ENCODE peak calls at places on chromosome 18, in nine cellular contexts. Z, G, C, U, H, Q, O, M and F are unnamed samples.

GRCh38 chr18:74351354-74351753 is 35.7 kb downstream of the C18orf63 start:
- DNase-seq in Z (no peak), G (no peak), C (no peak), U (no peak), H (peak), Q (no peak), O (no peak), M (no peak), F (no peak)

GRCh38 chr18:48675330-48675761 is 136.5 kb downstream of the CTIF start:
- DNase-seq in Z (peak), G (peak), C (peak), U (peak), H (peak), Q (peak), O (peak), M (peak), F (peak)

GRCh38 chr18:48733854-48734253 is 195.0 kb downstream of the CTIF start:
- DNase-seq in Z (no peak), G (no peak), C (no peak), U (peak), H (no peak), Q (no peak), O (no peak), M (no peak), F (no peak)

GRCh38 chr18:63788447-63789096 is 13.4 kb downstream of the SERPINB7 start:
- DNase-seq in Z (no peak), G (peak), C (no peak), U (no peak), H (peak), Q (no peak), O (no peak), M (no peak), F (no peak)

GRCh38 chr18:48296581-48296980 is 112.6 kb downstream of the ZBTB7C start:
- DNase-seq in Z (no peak), G (no peak), C (no peak), U (no peak), H (no peak), Q (no peak), O (no peak), M (no peak), F (no peak)

GRCh38 chr18:48222118-48222517 is 187.1 kb downstream of the ZBTB7C start:
- DNase-seq in Z (peak), G (peak), C (peak), U (peak), H (peak), Q (peak), O (no peak), M (peak), F (no peak)

GRCh38 chr18:21958707-21959457 is 210.5 kb upstream of the GATA6 start:
- DNase-seq in Z (no peak), G (peak), C (no peak), U (no peak), H (no peak), Q (no peak), O (no peak), M (no peak), F (no peak)

GRCh38 chr18:76674596-76674995 is 147.8 kb upstream of the ZNF236 start:
- DNase-seq in Z (no peak), G (no peak), C (peak), U (no peak), H (no peak), Q (no peak), O (no peak), M (no peak), F (no peak)

GRCh38 chr18:11309172-11309571 is 159.8 kb upstream of the PIEZO2 start:
- DNase-seq in Z (no peak), G (no peak), C (no peak), U (no peak), H (peak), Q (no peak), O (no peak), M (no peak), F (no peak)

GRCh38 chr18:33022370-33022769 is 249.5 kb upstream of the KLHL14 start:
- DNase-seq in Z (no peak), G (no peak), C (no peak), U (no peak), H (no peak), Q (no peak), O (no peak), M (no peak), F (no peak)

GRCh38 chr18:3402962-3403585 is 46.9 kb upstream of the TGIF1 start:
- DNase-seq in Z (no peak), G (no peak), C (no peak), U (no peak), H (peak), Q (no peak), O (no peak), M (no peak), F (no peak)

GRCh38 chr18:45780568-45780967 is 44.9 kb upstream of the SIGLEC15 start:
- DNase-seq in Z (no peak), G (no peak), C (no peak), U (no peak), H (peak), Q (no peak), O (no peak), M (no peak), F (no peak)

GRCh38 chr18:59917422-59917821 is 17.6 kb downstream of the PMAIP1 start:
- DNase-seq in Z (no peak), G (no peak), C (no peak), U (no peak), H (no peak), Q (no peak), O (no peak), M (no peak), F (no peak)

GRCh38 chr18:46946656-46947282 is 29.4 kb downstream of the KATNAL2 start:
- DNase-seq in Z (peak), G (peak), C (peak), U (peak), H (peak), Q (peak), O (peak), M (peak), F (peak)

GRCh38 chr18:29882620-29883019 is 1159.9 kb downstream of the DSC3 start:
- DNase-seq in Z (no peak), G (no peak), C (no peak), U (no peak), H (no peak), Q (no peak), O (no peak), M (no peak), F (no peak)

GRCh38 chr18:48609820-48610815 is 71.3 kb downstream of the CTIF start:
- DNase-seq in Z (no peak), G (no peak), C (no peak), U (no peak), H (no peak), Q (no peak), O (no peak), M (no peak), F (no peak)

GRCh38 chr18:74412106-74412880 is 44.8 kb downstream of the DIPK1C start:
- DNase-seq in Z (no peak), G (no peak), C (no peak), U (no peak), H (no peak), Q (no peak), O (no peak), M (no peak), F (no peak)

GRCh38 chr18:303011-303410 is 35.2 kb upstream of the THOC1 start:
- DNase-seq in Z (no peak), G (no peak), C (no peak), U (no peak), H (no peak), Q (no peak), O (no peak), M (no peak), F (no peak)

GRCh38 chr18:62287753-62288668 is 37.1 kb upstream of the TNFRSF11A start:
- DNase-seq in Z (no peak), G (no peak), C (no peak), U (no peak), H (no peak), Q (no peak), O (no peak), M (no peak), F (no peak)

GRCh38 chr18:57915848-57916596 is 112.9 kb upstream of the ATP8B1 start:
- DNase-seq in Z (peak), G (no peak), C (no peak), U (no peak), H (peak), Q (no peak), O (no peak), M (no peak), F (no peak)

GRCh38 chr18:2978626-2979025 is 34.3 kb downstream of the LPIN2 start:
- DNase-seq in Z (no peak), G (no peak), C (no peak), U (no peak), H (peak), Q (no peak), O (no peak), M (no peak), F (no peak)

GRCh38 chr18:48786621-48787522 is 163.9 kb downstream of the SMAD7 start:
- DNase-seq in Z (no peak), G (no peak), C (no peak), U (peak), H (no peak), Q (peak), O (peak), M (no peak), F (no peak)

GRCh38 chr18:58303363-58303762 is 259.3 kb downstream of the NEDD4L start:
- DNase-seq in Z (no peak), G (no peak), C (no peak), U (no peak), H (no peak), Q (no peak), O (no peak), M (no peak), F (no peak)

GRCh38 chr18:6370886-6371635 is 43.6 kb downstream of the L3MBTL4 start:
- DNase-seq in Z (peak), G (peak), C (no peak), U (no peak), H (no peak), Q (peak), O (no peak), M (peak), F (no peak)

GRCh38 chr18:5955861-5956260 is 60.5 kb upstream of the TMEM200C start:
- DNase-seq in Z (no peak), G (no peak), C (no peak), U (no peak), H (peak), Q (no peak), O (no peak), M (no peak), F (no peak)

GRCh38 chr18:60950634-60951033 is 382.6 kb upstream of the CDH20 start:
- DNase-seq in Z (no peak), G (no peak), C (no peak), U (no peak), H (no peak), Q (no peak), O (no peak), M (no peak), F (no peak)

GRCh38 chr18:22683196-22683676 is 249.9 kb upstream of the RBBP8 start:
- DNase-seq in Z (peak), G (peak), C (peak), U (no peak), H (peak), Q (no peak), O (no peak), M (peak), F (no peak)

GRCh38 chr18:46497129-46497528 is 159.9 kb downstream of the LOXHD1 start:
- DNase-seq in Z (peak), G (no peak), C (no peak), U (no peak), H (peak), Q (no peak), O (no peak), M (no peak), F (no peak)

GRCh38 chr18:80202264-80202998 is 44.9 kb downstream of the PARD6G start:
- DNase-seq in Z (no peak), G (no peak), C (no peak), U (no peak), H (no peak), Q (no peak), O (no peak), M (no peak), F (no peak)

GRCh38 chr18:42977982-42978595 is 137.4 kb downstream of the RIT2 start:
- DNase-seq in Z (no peak), G (no peak), C (no peak), U (no peak), H (no peak), Q (no peak), O (no peak), M (no peak), F (no peak)

GRCh38 chr18:23238152-23238531 is 102.9 kb downstream of the CABLES1 start:
- DNase-seq in Z (no peak), G (peak), C (peak), U (no peak), H (peak), Q (no peak), O (peak), M (no peak), F (no peak)

GRCh38 chr18:32083781-32084180 is 7.9 kb upstream of the RNF138 start:
- DNase-seq in Z (no peak), G (no peak), C (no peak), U (no peak), H (no peak), Q (no peak), O (no peak), M (no peak), F (no peak)

GRCh38 chr18:77222464-77222863 is 27.2 kb upstream of the GALR1 start:
- DNase-seq in Z (no peak), G (no peak), C (no peak), U (no peak), H (no peak), Q (no peak), O (no peak), M (no peak), F (no peak)

DNA sequence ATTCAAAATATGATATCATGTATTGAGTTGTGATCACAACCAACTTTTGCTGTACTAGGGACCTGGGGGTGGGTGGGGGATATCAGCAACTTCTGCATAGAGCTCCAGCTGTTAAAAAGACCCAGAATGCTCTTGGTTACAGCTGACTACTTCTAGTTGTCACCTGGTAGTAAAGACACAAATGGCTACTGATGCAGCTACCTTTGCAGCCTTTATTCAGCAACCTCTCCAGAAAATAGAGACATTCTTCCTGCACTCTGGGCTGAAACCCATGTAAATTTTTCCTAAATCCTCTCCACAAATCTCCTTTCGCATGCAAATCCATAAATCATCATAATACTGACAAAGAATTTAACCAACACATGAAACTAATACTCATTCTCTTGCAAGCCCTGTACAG is 238.3 kb downstream of the TCF4 start:
- DNase-seq in Z (no peak), G (no peak), C (no peak), U (no peak), H (no peak), Q (no peak), O (no peak), M (no peak), F (no peak)
- H3K4me3 ChIP-seq in Z (no peak), G (no peak), C (no peak), U (no peak), H (no peak), Q (no peak), O (no peak), M (no peak), F (no peak)

GRCh38 chr18:27844416-27844792 is 332.5 kb downstream of the CDH2 start:
- DNase-seq in Z (no peak), G (no peak), C (no peak), U (no peak), H (peak), Q (no peak), O (no peak), M (no peak), F (no peak)
- H3K27ac ChIP-seq in Z (no peak), G (no peak), C (no peak), U (no peak), H (no peak), Q (no peak), O (no peak), M (no peak), F (no peak)

DNA sequence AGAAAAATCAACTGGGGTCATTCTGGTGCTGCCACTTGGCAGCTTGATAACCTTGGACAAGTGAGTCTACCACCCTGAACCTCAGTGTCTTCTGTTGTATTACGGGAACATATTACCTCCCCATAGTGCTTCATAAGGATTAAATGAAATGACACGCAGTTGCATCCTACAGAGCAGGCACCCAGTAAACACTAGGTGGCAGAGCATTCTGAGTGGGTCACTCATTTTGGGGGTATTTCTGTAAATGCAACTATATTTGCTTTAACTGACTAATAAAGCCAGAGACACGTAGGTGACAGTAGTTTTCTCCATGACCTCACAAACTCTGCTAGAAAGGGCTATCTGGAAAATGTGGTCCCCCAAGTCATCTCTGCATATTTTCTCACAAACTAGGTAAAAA is 4.7 kb downstream of the CD226 start:
- DNase-seq in Z (no peak), G (no peak), C (no peak), U (no peak), H (no peak), Q (no peak), O (no peak), M (no peak), F (no peak)
- H3K4me3 ChIP-seq in Z (no peak), G (no peak), C (no peak), U (no peak), H (no peak), Q (no peak), O (no peak), M (no peak), F (peak)

DNA sequence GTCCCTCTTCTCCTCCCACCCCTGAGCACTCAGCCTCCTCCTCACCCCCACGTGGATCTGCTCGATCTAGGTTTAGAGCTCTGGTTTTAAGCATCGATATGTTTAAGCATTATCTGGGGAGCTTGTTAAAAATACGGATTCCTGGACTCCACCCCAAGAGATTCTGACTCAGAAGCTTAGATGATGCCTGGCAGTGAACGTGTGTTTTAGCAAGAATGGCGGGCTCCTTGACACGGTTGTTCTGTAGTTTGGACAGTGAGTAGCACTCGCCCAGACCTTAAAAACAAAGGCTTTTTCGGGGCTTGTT is 47.3 kb downstream of the LDLRAD4 start:
- DNase-seq in Z (no peak), G (no peak), C (no peak), U (no peak), H (no peak), Q (no peak), O (no peak), M (no peak), F (no peak)
- H3K27ac ChIP-seq in Z (no peak), G (peak), C (no peak), U (peak), H (no peak), Q (no peak), O (peak), M (no peak), F (peak)

GRCh38 chr18:26546875-26547301 is 1.5 kb downstream of the KCTD1 start:
- DNase-seq in Z (peak), G (no peak), C (peak), U (peak), H (no peak), Q (no peak), O (no peak), M (peak), F (no peak)

GRCh38 chr18:26549103-26549485 is 741 bp upstream of the KCTD1 start:
- DNase-seq in Z (peak), G (peak), C (no peak), U (peak), H (peak), Q (peak), O (peak), M (no peak), F (no peak)

GRCh38 chr18:26548144-26549102 is at the start of gene KCTD1:
- DNase-seq in Z (peak), G (peak), C (peak), U (peak), H (peak), Q (peak), O (peak), M (peak), F (peak)

GRCh38 chr18:26546170-26546874 is 2.0 kb downstream of the KCTD1 start:
- DNase-seq in Z (no peak), G (no peak), C (no peak), U (no peak), H (peak), Q (no peak), O (no peak), M (no peak), F (no peak)

GRCh38 chr18:26547302-26548143 is 830 bp downstream of the KCTD1 start:
- DNase-seq in Z (peak), G (peak), C (peak), U (peak), H (peak), Q (peak), O (peak), M (peak), F (peak)
- H3K4me3 ChIP-seq in Z (peak), G (peak), C (peak), U (peak), H (peak), Q (peak), O (peak), M (peak), F (peak)

GRCh38 chr18:25516121-25516520 is 164.2 kb upstream of the ZNF521 start:
- DNase-seq in Z (no peak), G (no peak), C (no peak), U (no peak), H (no peak), Q (no peak), O (no peak), M (no peak), F (no peak)

GRCh38 chr18:25516747-25517498 is 165.0 kb upstream of the ZNF521 start:
- DNase-seq in Z (no peak), G (no peak), C (no peak), U (no peak), H (no peak), Q (no peak), O (no peak), M (no peak), F (no peak)

GRCh38 chr18:25517881-25518715 is 166.1 kb upstream of the ZNF521 start:
- DNase-seq in Z (no peak), G (no peak), C (no peak), U (no peak), H (no peak), Q (no peak), O (no peak), M (no peak), F (no peak)

DNA sequence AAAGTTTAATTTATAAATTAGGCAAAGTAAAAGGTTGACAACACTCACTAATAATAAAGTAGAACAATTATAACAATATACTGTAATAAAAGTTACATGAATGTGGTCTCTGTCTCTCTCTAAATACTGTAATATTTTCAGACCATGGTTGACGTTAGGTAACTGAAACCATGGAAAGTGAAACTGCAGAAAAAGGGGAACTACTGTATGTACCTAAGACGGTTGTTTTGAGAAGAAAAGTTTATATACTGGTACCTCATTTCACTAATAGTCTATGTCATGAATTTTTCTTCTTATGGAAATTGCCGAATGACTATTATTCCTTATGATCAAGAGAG is 166.7 kb upstream of the ZNF521 start:
- DNase-seq in Z (no peak), G (no peak), C (no peak), U (no peak), H (no peak), Q (no peak), O (no peak), M (no peak), F (no peak)
- H3K27ac ChIP-seq in Z (no peak), G (no peak), C (no peak), U (no peak), H (no peak), Q (no peak), O (no peak), M (no peak), F (no peak)

GRCh38 chr18:78805840-78806239 is 173.8 kb upstream of the SALL3 start:
- DNase-seq in Z (no peak), G (no peak), C (no peak), U (no peak), H (no peak), Q (no peak), O (no peak), M (no peak), F (no peak)
- H3K4me3 ChIP-seq in Z (no peak), G (no peak), C (no peak), U (no peak), H (no peak), Q (no peak), O (no peak), M (no peak), F (no peak)

GRCh38 chr18:36579311-36579710 is 249.5 kb downstream of the TPGS2 start:
- DNase-seq in Z (no peak), G (no peak), C (no peak), U (no peak), H (no peak), Q (no peak), O (peak), M (no peak), F (no peak)
- H3K27ac ChIP-seq in Z (no peak), G (no peak), C (no peak), U (peak), H (no peak), Q (no peak), O (no peak), M (no peak), F (no peak)

GRCh38 chr18:67574749-67575148 is 58.2 kb upstream of the DSEL start:
- DNase-seq in Z (no peak), G (no peak), C (no peak), U (no peak), H (no peak), Q (no peak), O (no peak), M (no peak), F (no peak)
- H3K4me3 ChIP-seq in Z (no peak), G (no peak), C (no peak), U (no peak), H (no peak), Q (no peak), O (no peak), M (no peak), F (no peak)